ENCODE peak calls at places on chromosome 6, in nine cellular contexts. X, A, O, V, J, P, B, L and Y are unnamed samples.
A peak's percentile ranks its signal among the peaks of the same experiment; 100 is the strongest.

GRCh38 chr6:43953794-43954310 is 173.4 kb downstream of the MRPL14 start:
- DNase-seq in X (no peak), A (peak; percentile 59), O (no peak), V (no peak), J (no peak), P (no peak), B (no peak), L (no peak), Y (no peak)

GRCh38 chr6:79335133-79335674 is 100.7 kb upstream of the HMGN3 start:
- DNase-seq in X (no peak), A (no peak), O (no peak), V (no peak), J (no peak), P (no peak), B (no peak), L (no peak), Y (no peak)

GRCh38 chr6:160767019-160767646 is 65.1 kb downstream of the PLG start:
- DNase-seq in X (peak; percentile 73), A (peak; percentile 77), O (no peak), V (no peak), J (peak; percentile 66), P (peak; percentile 30), B (peak; percentile 47), L (peak; percentile 21), Y (no peak)

GRCh38 chr6:118335325-118335724 is 212.8 kb upstream of the PLN start:
- DNase-seq in X (no peak), A (no peak), O (peak; percentile 38), V (no peak), J (no peak), P (no peak), B (no peak), L (no peak), Y (no peak)

GRCh38 chr6:43999628-44000027 is 127.6 kb downstream of the MRPL14 start:
- DNase-seq in X (no peak), A (no peak), O (no peak), V (no peak), J (no peak), P (no peak), B (no peak), L (no peak), Y (no peak)

GRCh38 chr6:5851261-5851757 is 155.4 kb downstream of the NRN1 start:
- DNase-seq in X (peak; percentile 71), A (peak; percentile 43), O (peak; percentile 1), V (no peak), J (peak; percentile 80), P (peak; percentile 38), B (peak; percentile 48), L (peak; percentile 47), Y (no peak)

GRCh38 chr6:17987576-17988421 is at the start of gene KIF13A:
- DNase-seq in X (peak; percentile 80), A (peak; percentile 74), O (no peak), V (no peak), J (peak; percentile 58), P (no peak), B (peak; percentile 65), L (peak; percentile 27), Y (peak; percentile 57)

GRCh38 chr6:35183935-35184334 is 29.8 kb upstream of the SCUBE3 start:
- DNase-seq in X (no peak), A (no peak), O (no peak), V (no peak), J (no peak), P (no peak), B (no peak), L (no peak), Y (no peak)

GRCh38 chr6:56959938-56960337 is 5.0 kb downstream of the BEND6 start:
- DNase-seq in X (no peak), A (no peak), O (no peak), V (no peak), J (no peak), P (no peak), B (no peak), L (no peak), Y (peak; percentile 55)

GRCh38 chr6:164108869-164109769 is 694.6 kb downstream of the QKI start:
- DNase-seq in X (no peak), A (peak; percentile 91), O (no peak), V (no peak), J (no peak), P (no peak), B (no peak), L (no peak), Y (no peak)

GRCh38 chr6:137362878-137363804 is 131.1 kb downstream of the OLIG3 start:
- DNase-seq in X (no peak), A (no peak), O (no peak), V (no peak), J (no peak), P (no peak), B (peak; percentile 33), L (no peak), Y (no peak)

GRCh38 chr6:31575335-31575901 is at the start of gene TNF:
- DNase-seq in X (no peak), A (peak; percentile 49), O (no peak), V (no peak), J (peak; percentile 71), P (peak; percentile 74), B (no peak), L (peak; percentile 75), Y (no peak)

GRCh38 chr6:111871725-111872520 is 1.3 kb downstream of the FYN start:
- DNase-seq in X (peak; percentile 65), A (no peak), O (peak; percentile 61), V (no peak), J (peak; percentile 41), P (no peak), B (peak; percentile 62), L (no peak), Y (peak; percentile 46)

GRCh38 chr6:34242252-34243130 is 5.8 kb downstream of the HMGA1 start:
- DNase-seq in X (peak; percentile 53), A (no peak), O (no peak), V (no peak), J (no peak), P (no peak), B (no peak), L (no peak), Y (peak; percentile 75)

GRCh38 chr6:144349690-144350132 is 64.6 kb downstream of the UTRN start:
- DNase-seq in X (no peak), A (no peak), O (no peak), V (peak; percentile 16), J (no peak), P (no peak), B (no peak), L (no peak), Y (no peak)